ENCODE peak calls at places on chromosome 1, in nine cellular contexts. H is GM13977; E is AG09319; Z is stomach; V is left ventricle myocardium inferior; L is CD4-positive, alpha-beta T cell; X is epithelial cell of proximal tubule; T is cardiac fibroblast; M is lung. P is an unnamed sample.

GRCh38 chr1:221766210-221766609 is 24.3 kb upstream of the DUSP10 start:
- DNase-seq in H (no peak), E (peak; percentile 81), Z (no peak), V (no peak), L (no peak), X (no peak), T (peak; percentile 61), M (no peak), P (no peak)

GRCh38 chr1:39919545-39919944 is 17.8 kb upstream of the MYCL start:
- DNase-seq in H (peak; percentile 86), E (peak; percentile 15), Z (peak; percentile 49), V (no peak), L (peak; percentile 21), X (peak; percentile 30), T (peak; percentile 80), M (peak; percentile 60), P (peak; percentile 59)

GRCh38 chr1:197686702-197687355 is 88.5 kb downstream of the DENND1B start:
- DNase-seq in H (no peak), E (no peak), Z (no peak), V (no peak), L (no peak), X (no peak), T (no peak), M (no peak), P (no peak)

GRCh38 chr1:11648039-11648438 is 6.2 kb downstream of the FBXO2 start:
- DNase-seq in H (no peak), E (no peak), Z (no peak), V (peak; percentile 40), L (no peak), X (no peak), T (no peak), M (no peak), P (no peak)

GRCh38 chr1:57586842-57587241 is 163.0 kb upstream of the DAB1 start:
- DNase-seq in H (no peak), E (no peak), Z (no peak), V (no peak), L (no peak), X (no peak), T (no peak), M (no peak), P (no peak)

GRCh38 chr1:235069577-235070563 is 58.8 kb downstream of the TOMM20 start:
- DNase-seq in H (no peak), E (no peak), Z (peak; percentile 95), V (peak; percentile 55), L (no peak), X (peak; percentile 93), T (peak; percentile 74), M (peak; percentile 83), P (peak; percentile 96)

GRCh38 chr1:210340311-210340710 is 11.6 kb downstream of the HHAT start:
- DNase-seq in H (no peak), E (no peak), Z (no peak), V (no peak), L (no peak), X (no peak), T (no peak), M (no peak), P (no peak)

GRCh38 chr1:88731475-88731874 is 47.4 kb downstream of the PKN2 start:
- DNase-seq in H (no peak), E (peak; percentile 79), Z (no peak), V (no peak), L (no peak), X (peak; percentile 29), T (peak; percentile 90), M (no peak), P (peak; percentile 16)

GRCh38 chr1:198676253-198676652 is 37.4 kb downstream of the PTPRC start:
- DNase-seq in H (no peak), E (no peak), Z (no peak), V (no peak), L (no peak), X (no peak), T (no peak), M (no peak), P (no peak)

GRCh38 chr1:83017701-83018100 is 981.2 kb downstream of the TTLL7 start:
- DNase-seq in H (no peak), E (no peak), Z (no peak), V (no peak), L (no peak), X (no peak), T (no peak), M (no peak), P (no peak)

GRCh38 chr1:168135982-168136708 is 585 bp downstream of the GPR161 start:
- DNase-seq in H (peak; percentile 29), E (no peak), Z (no peak), V (no peak), L (no peak), X (no peak), T (peak; percentile 43), M (no peak), P (peak; percentile 43)

GRCh38 chr1:226820935-226821718 is 49.3 kb upstream of the PSEN2 start:
- DNase-seq in H (no peak), E (peak; percentile 87), Z (peak; percentile 52), V (peak; percentile 77), L (no peak), X (peak; percentile 66), T (peak; percentile 94), M (peak; percentile 69), P (peak; percentile 70)

GRCh38 chr1:3457910-3458621 is 3.6 kb downstream of the ARHGEF16 start:
- DNase-seq in H (no peak), E (no peak), Z (peak; percentile 58), V (no peak), L (no peak), X (no peak), T (no peak), M (no peak), P (no peak)

GRCh38 chr1:172935062-172935592 is 115.6 kb downstream of the TNFSF18 start:
- DNase-seq in H (no peak), E (no peak), Z (no peak), V (no peak), L (no peak), X (no peak), T (peak; percentile 42), M (no peak), P (no peak)

GRCh38 chr1:4603317-4604110 is 50.9 kb upstream of the AJAP1 start:
- DNase-seq in H (no peak), E (no peak), Z (no peak), V (no peak), L (no peak), X (peak; percentile 82), T (no peak), M (no peak), P (no peak)

GRCh38 chr1:75171876-75172275 is 37.7 kb downstream of the LHX8 start:
- DNase-seq in H (no peak), E (no peak), Z (no peak), V (no peak), L (no peak), X (no peak), T (no peak), M (no peak), P (no peak)

GRCh38 chr1:10161541-10162290 is 48.7 kb upstream of the KIF1B start:
- DNase-seq in H (no peak), E (no peak), Z (no peak), V (peak; percentile 45), L (no peak), X (no peak), T (no peak), M (no peak), P (peak; percentile 16)

GRCh38 chr1:27117733-27118439 is 37.0 kb downstream of the SLC9A1 start:
- DNase-seq in H (no peak), E (no peak), Z (no peak), V (no peak), L (no peak), X (no peak), T (no peak), M (no peak), P (no peak)

GRCh38 chr1:161198206-161198876 is 513 bp downstream of the ADAMTS4 start:
- DNase-seq in H (no peak), E (no peak), Z (no peak), V (peak; percentile 34), L (no peak), X (no peak), T (peak; percentile 70), M (no peak), P (no peak)
- TF ChIP-seq CTCF in H (no peak), E (peak; percentile 13), Z (no peak), V (no peak), L (no peak), X (no peak), T (no peak), M (no peak), P (no peak)

GRCh38 chr1:147491098-147491497 is 50.2 kb upstream of the BCL9 start:
- DNase-seq in H (no peak), E (no peak), Z (no peak), V (no peak), L (no peak), X (no peak), T (no peak), M (no peak), P (no peak)
- TF ChIP-seq CTCF in H (no peak), E (no peak), Z (no peak), V (no peak), L (no peak), X (no peak), T (no peak), M (no peak), P (no peak)

GRCh38 chr1:204621391-204621790 is 64.1 kb downstream of the LRRN2 start:
- DNase-seq in H (no peak), E (no peak), Z (no peak), V (no peak), L (no peak), X (no peak), T (no peak), M (no peak), P (peak; percentile 21)

GRCh38 chr1:204618148-204618760 is 67.3 kb downstream of the LRRN2 start:
- DNase-seq in H (no peak), E (no peak), Z (no peak), V (no peak), L (no peak), X (no peak), T (no peak), M (no peak), P (no peak)

GRCh38 chr1:204621996-204622395 is 63.5 kb downstream of the LRRN2 start:
- DNase-seq in H (no peak), E (no peak), Z (no peak), V (no peak), L (no peak), X (no peak), T (no peak), M (no peak), P (no peak)

GRCh38 chr1:204617256-204618147 is 68.0 kb downstream of the LRRN2 start:
- DNase-seq in H (no peak), E (no peak), Z (no peak), V (no peak), L (no peak), X (no peak), T (no peak), M (no peak), P (no peak)

DNA sequence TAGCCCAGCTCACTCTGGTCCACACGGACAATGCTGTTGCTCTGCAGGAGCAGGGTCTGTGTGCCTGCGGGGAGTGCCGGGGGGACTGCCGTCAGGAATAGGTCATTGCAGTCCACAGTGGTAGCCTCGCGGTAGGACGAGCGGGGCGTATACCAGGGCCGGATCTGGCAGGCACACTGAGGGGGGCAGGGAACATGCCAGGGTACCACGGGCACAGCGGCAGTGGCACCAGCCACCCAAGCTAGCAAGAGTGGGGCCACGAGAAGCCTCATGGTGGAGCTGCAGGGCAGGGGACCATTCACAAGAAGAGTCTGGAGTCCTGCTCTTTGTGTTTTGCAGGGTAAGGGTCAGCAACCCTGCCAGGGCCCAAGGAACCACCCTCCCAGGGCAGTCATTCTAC is 65.8 kb downstream of the LRRN2 start:
- DNase-seq in H (no peak), E (no peak), Z (no peak), V (no peak), L (no peak), X (no peak), T (no peak), M (no peak), P (no peak)
- TF ChIP-seq CTCF in H (no peak), E (no peak), Z (no peak), V (no peak), L (no peak), X (peak; percentile 44), T (no peak), M (no peak), P (no peak)

GRCh38 chr1:151369621-151370048 is 2.9 kb downstream of the SELENBP1 start:
- DNase-seq in H (no peak), E (no peak), Z (no peak), V (no peak), L (no peak), X (no peak), T (no peak), M (no peak), P (no peak)
- TF ChIP-seq CTCF in H (no peak), E (no peak), Z (no peak), V (no peak), L (no peak), X (no peak), T (no peak), M (no peak), P (no peak)

P was measured in body of pancreas.